ENCODE peak calls at places on chromosomes 3 and 15, in six cellular contexts. D is activated CD8-positive, alpha-beta memory T cell treated with anti-CD3 and anti-CD28 coated beads, Interleukin-2, amount 10 ng/mL, durations not matched to agents 7 days and 5 days; F is stimulated activated CD8-positive, alpha-beta memory T cell treated with anti-CD3 and anti-CD28 coated beads, Interleukin-4, amount 100 ng/mL, for 24 hours; G is stimulated activated CD4-positive, alpha-beta T cell treated with anti-CD3 and anti-CD28 coated beads, TNF-alpha, amount 100 ng/mL, for 4 hours; S is activated T-helper 1 cell treated with anti-CD3 and anti-CD28 coated beads, Interleukin-12 subunit alpha, Interleukin-12 subunit beta, Interleukin-2, Interleukin-4 antibody, amounts not matched to agents 30 ng/mL and 10 ng/mL and 1 ng/mL, durations not matched to agents 14 hours and 24 hours and 36 hours; T is kidney. I is an unnamed sample.

GRCh38 chr3:172051957-172052354 is 12.6 kb downstream of the FNDC3B start:
- DNase-seq in G (no peak), S (no peak), D (no peak), F (no peak), T (no peak), I (no peak)

GRCh38 chr15:64333986-64334385 is 22.0 kb downstream of the CSNK1G1 start:
- DNase-seq in D (no peak), F (no peak), T (no peak), G (no peak), S (no peak), I (no peak)

GRCh38 chr15:59686389-59686788 is 2.7 kb downstream of the BNIP2 start:
- DNase-seq in F (no peak), S (no peak), G (no peak), T (no peak), D (no peak), I (no peak)

GRCh38 chr15:82177291-82178010 is 85.1 kb downstream of the EFL1 start:
- DNase-seq in G (no peak), F (no peak), S (no peak), D (no peak), T (no peak), I (no peak)

GRCh38 chr3:171526869-171527268 is 66.7 kb upstream of the TNIK start:
- DNase-seq in F (no peak), T (no peak), G (no peak), D (no peak), S (no peak), I (no peak)

GRCh38 chr15:83289160-83289559 is 4.7 kb upstream of the BNC1 start:
- DNase-seq in D (no peak), S (no peak), F (no peak), T (no peak), G (no peak), I (no peak)

GRCh38 chr15:90481023-90481422 is 48.7 kb upstream of the CRTC3 start:
- DNase-seq in T (no peak), D (peak), G (no peak), S (peak), F (no peak), I (no peak)

GRCh38 chr15:78623786-78624497 is 3.1 kb upstream of the CHRNA3 start:
- DNase-seq in T (no peak), F (no peak), G (no peak), S (no peak), D (no peak), I (no peak)

GRCh38 chr3:129358177-129359101 is 70.0 kb downstream of the EFCAB12 start:
- DNase-seq in G (no peak), T (no peak), F (no peak), S (no peak), D (no peak), I (no peak)

GRCh38 chr3:30538787-30539186 is 67.6 kb upstream of the TGFBR2 start:
- DNase-seq in D (no peak), S (no peak), G (no peak), F (no peak), T (no peak), I (no peak)

GRCh38 chr3:134353831-134354611 is 20.2 kb downstream of the AMOTL2 start:
- DNase-seq in D (no peak), G (no peak), S (no peak), F (no peak), T (peak), I (no peak)

GRCh38 chr3:100002599-100003350 is 111.5 kb downstream of the FILIP1L start:
- DNase-seq in G (no peak), F (no peak), S (no peak), T (no peak), D (no peak), I (no peak)

GRCh38 chr15:95284933-95285401 is 1045.5 kb upstream of the NR2F2 start:
- DNase-seq in S (peak), G (no peak), D (peak), F (no peak), T (peak), I (no peak)

GRCh38 chr15:99125061-99125990 is 20.4 kb downstream of the SYNM start:
- DNase-seq in T (peak), D (no peak), F (no peak), S (no peak), G (no peak), I (no peak)

GRCh38 chr3:124520970-124521369 is 209.3 kb upstream of the UMPS start:
- DNase-seq in D (no peak), S (no peak), G (no peak), T (no peak), F (no peak), I (no peak)

GRCh38 chr3:156448300-156448699 is 106.6 kb downstream of the SSR3 start:
- DNase-seq in G (no peak), D (peak), T (no peak), S (no peak), F (no peak), I (no peak)

GRCh38 chr15:47786371-47786770 is 69.1 kb downstream of the SEMA6D start:
- DNase-seq in G (no peak), S (no peak), D (no peak), T (no peak), F (no peak), I (no peak)

GRCh38 chr3:129398803-129399144 is 29.7 kb downstream of the EFCAB12 start:
- DNase-seq in D (no peak), S (no peak), F (no peak), G (no peak), T (no peak), I (no peak)

GRCh38 chr15:36371509-36371908 is 207.9 kb upstream of the CDIN1 start:
- DNase-seq in D (no peak), T (no peak), G (no peak), F (no peak), S (no peak), I (no peak)

GRCh38 chr3:176906046-176906905 is 291.0 kb downstream of the TBL1XR1 start:
- DNase-seq in G (no peak), S (no peak), F (no peak), D (no peak), T (no peak), I (no peak)

GRCh38 chr3:50423543-50423942 is 64.2 kb upstream of the TMEM115 start:
- DNase-seq in F (no peak), S (no peak), D (no peak), G (no peak), T (no peak), I (no peak)

GRCh38 chr3:141202682-141203081 is 28.9 kb upstream of the PXYLP1 start:
- DNase-seq in S (no peak), F (no peak), T (no peak), G (no peak), D (no peak), I (no peak)

GRCh38 chr15:90924375-90924774 is 8.0 kb downstream of the HDDC3 start:
- DNase-seq in G (no peak), S (no peak), D (peak), T (no peak), F (no peak), I (no peak)

GRCh38 chr3:112709929-112710328 is 69.0 kb upstream of the CCDC80 start:
- DNase-seq in D (no peak), S (no peak), G (no peak), F (no peak), T (no peak), I (no peak)

GRCh38 chr3:107999215-107999775 is 91.5 kb downstream of the CD47 start:
- DNase-seq in F (no peak), G (no peak), S (no peak), T (no peak), D (no peak), I (no peak)

GRCh38 chr3:39937315-39937714 is 127.9 kb downstream of the MYRIP start:
- DNase-seq in F (no peak), S (no peak), D (no peak), G (no peak), T (no peak), I (no peak)

GRCh38 chr3:156605686-156606605 is 51.0 kb upstream of the SSR3 start:
- DNase-seq in G (no peak), D (no peak), F (no peak), T (peak), S (no peak), I (no peak)

GRCh38 chr15:94080416-94080815 is 150.9 kb upstream of the MCTP2 start:
- DNase-seq in D (peak), S (no peak), G (no peak), T (no peak), F (no peak), I (no peak)

GRCh38 chr15:26013946-26014345 is 150.8 kb upstream of the ATP10A start:
- DNase-seq in S (no peak), F (no peak), G (no peak), D (no peak), T (no peak), I (no peak)

GRCh38 chr3:122558605-122559004 is 5.5 kb downstream of the PARP9 start:
- DNase-seq in T (no peak), G (no peak), S (no peak), F (no peak), D (no peak), I (no peak)

GRCh38 chr15:66738595-66738994 is 36.6 kb downstream of the SMAD6 start:
- DNase-seq in S (no peak), G (no peak), D (no peak), T (peak), F (no peak), I (no peak)

GRCh38 chr15:83163032-83163431 is 44.6 kb downstream of the HDGFL3 start:
- DNase-seq in D (no peak), F (no peak), T (no peak), S (peak), G (no peak), I (no peak)

GRCh38 chr15:60423540-60423939 is 25.8 kb upstream of the ANXA2 start:
- DNase-seq in F (no peak), S (no peak), D (no peak), G (no peak), T (no peak), I (no peak)

GRCh38 chr15:67680645-67681044 is 138.1 kb downstream of the MAP2K5 start:
- DNase-seq in F (no peak), T (no peak), D (no peak), G (no peak), S (no peak), I (no peak)

GRCh38 chr3:117539729-117540128 is 830.1 kb downstream of the TUSC7 start:
- DNase-seq in S (no peak), F (no peak), G (no peak), D (no peak), T (no peak), I (no peak)

GRCh38 chr15:39833515-39833981 is 50.9 kb upstream of the FSIP1 start:
- DNase-seq in S (no peak), D (no peak), F (no peak), G (no peak), T (no peak), I (no peak)

GRCh38 chr15:36953346-36953745 is 147.0 kb downstream of the MEIS2 start:
- DNase-seq in G (no peak), F (no peak), T (no peak), D (no peak), S (no peak), I (no peak)

GRCh38 chr3:192122832-192123594 is 604.3 kb downstream of the FGF12 start:
- DNase-seq in T (no peak), F (no peak), S (no peak), G (no peak), D (no peak), I (no peak)

GRCh38 chr15:75796321-75796720 is 46.9 kb upstream of the UBE2Q2 start:
- DNase-seq in F (no peak), T (no peak), G (no peak), D (no peak), S (no peak), I (no peak)